ENCODE peak calls at places on chromosomes 11 and 22, in four cellular contexts. One of them, this sample, is unnamed.

GRCh38 chr11:40314327-40314726 is 1145.1 kb downstream of the LRRC4C start:
- DNase-seq in type B pancreatic cell: no peak
- DNase-seq in AG09309: no peak
- DNase-seq in PC-9: no peak
- DNase-seq in this sample: no peak

GRCh38 chr11:60763692-60764369 is 7.2 kb downstream of the MS4A15 start:
- DNase-seq in PC-9: no peak
- DNase-seq in AG09309: no peak
- DNase-seq in type B pancreatic cell: no peak
- DNase-seq in this sample: no peak

GRCh38 chr22:46303347-46303965 is 6.8 kb downstream of the GTSE1 start:
- DNase-seq in type B pancreatic cell: no peak
- DNase-seq in PC-9: no peak
- DNase-seq in AG09309: no peak
- DNase-seq in this sample: no peak

GRCh38 chr11:93861808-93862207 is 11.4 kb upstream of the VSTM5 start:
- DNase-seq in PC-9: no peak
- DNase-seq in AG09309: no peak
- DNase-seq in type B pancreatic cell: no peak
- DNase-seq in this sample: no peak

GRCh38 chr11:8019671-8020597 is 32.8 kb downstream of the EIF3F start:
- DNase-seq in PC-9: no peak
- DNase-seq in AG09309: no peak
- DNase-seq in type B pancreatic cell: peak
- DNase-seq in this sample: no peak

GRCh38 chr11:35082322-35083180 is 56.4 kb upstream of the CD44 start:
- DNase-seq in PC-9: peak
- DNase-seq in AG09309: no peak
- DNase-seq in type B pancreatic cell: no peak
- DNase-seq in this sample: peak

GRCh38 chr22:48037618-48038017 is 1275.2 kb downstream of the TBC1D22A start:
- DNase-seq in PC-9: no peak
- DNase-seq in type B pancreatic cell: peak
- DNase-seq in AG09309: no peak
- DNase-seq in this sample: no peak

GRCh38 chr11:34364102-34364501 is 6.3 kb upstream of the ABTB2 start:
- DNase-seq in type B pancreatic cell: no peak
- DNase-seq in AG09309: no peak
- DNase-seq in PC-9: no peak
- DNase-seq in this sample: no peak

GRCh38 chr11:67472882-67473281 is 3.8 kb upstream of the TMEM134 start:
- DNase-seq in type B pancreatic cell: no peak
- DNase-seq in AG09309: no peak
- DNase-seq in PC-9: no peak
- DNase-seq in this sample: no peak

GRCh38 chr22:21816787-21817496 is 50.5 kb downstream of the MAPK1 start:
- DNase-seq in type B pancreatic cell: no peak
- DNase-seq in PC-9: no peak
- DNase-seq in AG09309: peak
- DNase-seq in this sample: peak

GRCh38 chr11:67503119-67504022 is 1.8 kb downstream of the PITPNM1 start:
- DNase-seq in type B pancreatic cell: peak
- DNase-seq in AG09309: no peak
- DNase-seq in PC-9: no peak
- DNase-seq in this sample: no peak

GRCh38 chr11:59173080-59173963 is 1.4 kb downstream of the DTX4 start:
- DNase-seq in PC-9: peak
- DNase-seq in AG09309: no peak
- DNase-seq in type B pancreatic cell: no peak
- DNase-seq in this sample: peak

GRCh38 chr11:39435641-39436040 is 2023.8 kb downstream of the LRRC4C start:
- DNase-seq in AG09309: no peak
- DNase-seq in type B pancreatic cell: no peak
- DNase-seq in PC-9: no peak
- DNase-seq in this sample: no peak

GRCh38 chr11:132941024-132941646 is 591.2 kb downstream of the OPCML start:
- DNase-seq in PC-9: no peak
- DNase-seq in type B pancreatic cell: no peak
- DNase-seq in AG09309: no peak
- DNase-seq in this sample: no peak

GRCh38 chr11:59710136-59710847 is 3.4 kb downstream of the OR10V1 start:
- DNase-seq in type B pancreatic cell: no peak
- DNase-seq in PC-9: no peak
- DNase-seq in AG09309: no peak
- DNase-seq in this sample: no peak

GRCh38 chr11:120652705-120653335 is 141.3 kb downstream of the GRIK4 start:
- DNase-seq in AG09309: no peak
- DNase-seq in type B pancreatic cell: no peak
- DNase-seq in PC-9: no peak
- DNase-seq in this sample: peak

GRCh38 chr22:43477966-43478365 is 66.2 kb downstream of the MPPED1 start:
- DNase-seq in type B pancreatic cell: no peak
- DNase-seq in AG09309: no peak
- DNase-seq in PC-9: no peak
- DNase-seq in this sample: no peak

GRCh38 chr11:92628401-92629292 is 340.8 kb upstream of the MTNR1B start:
- DNase-seq in type B pancreatic cell: no peak
- DNase-seq in AG09309: no peak
- DNase-seq in PC-9: no peak
- DNase-seq in this sample: no peak

GRCh38 chr11:57648791-57649735 is 649 bp downstream of the YPEL4 start:
- DNase-seq in type B pancreatic cell: no peak
- DNase-seq in PC-9: no peak
- DNase-seq in AG09309: no peak
- DNase-seq in this sample: no peak

GRCh38 chr22:31944700-31945477 is 554 bp downstream of the YWHAH start:
- DNase-seq in AG09309: no peak
- DNase-seq in PC-9: no peak
- DNase-seq in type B pancreatic cell: no peak
- DNase-seq in this sample: peak

GRCh38 chr22:32413715-32414114 is 1.7 kb upstream of the RTCB start:
- DNase-seq in type B pancreatic cell: no peak
- DNase-seq in AG09309: no peak
- DNase-seq in PC-9: no peak
- DNase-seq in this sample: no peak

GRCh38 chr11:123584186-123584585 is 70.2 kb downstream of the SCN3B start:
- DNase-seq in type B pancreatic cell: no peak
- DNase-seq in PC-9: no peak
- DNase-seq in AG09309: no peak
- DNase-seq in this sample: no peak

GRCh38 chr22:17905445-17905844 is 118.9 kb downstream of the MICAL3 start:
- DNase-seq in type B pancreatic cell: no peak
- DNase-seq in AG09309: no peak
- DNase-seq in PC-9: no peak
- DNase-seq in this sample: no peak

GRCh38 chr11:117720061-117720511 is 76.9 kb downstream of the DSCAML1 start:
- DNase-seq in type B pancreatic cell: no peak
- DNase-seq in AG09309: no peak
- DNase-seq in PC-9: no peak
- DNase-seq in this sample: no peak

GRCh38 chr22:39996732-39997131 is 2.0 kb downstream of the FAM83F start:
- DNase-seq in PC-9: no peak
- DNase-seq in AG09309: no peak
- DNase-seq in type B pancreatic cell: no peak
- DNase-seq in this sample: peak

GRCh38 chr11:116777056-116777455 is 4.3 kb upstream of the BUD13 start:
- DNase-seq in PC-9: no peak
- DNase-seq in type B pancreatic cell: no peak
- DNase-seq in AG09309: no peak
- DNase-seq in this sample: no peak

GRCh38 chr11:17547051-17547577 is at the start of gene OTOG:
- DNase-seq in type B pancreatic cell: no peak
- DNase-seq in PC-9: peak
- DNase-seq in AG09309: no peak
- DNase-seq in this sample: peak

GRCh38 chr11:6418958-6419611 is at the start of gene APBB1:
- DNase-seq in PC-9: no peak
- DNase-seq in AG09309: no peak
- DNase-seq in type B pancreatic cell: peak
- DNase-seq in this sample: peak
- TF ChIP-seq CTCF in PC-9: no peak
- TF ChIP-seq CTCF in AG09309: no peak
- TF ChIP-seq CTCF in type B pancreatic cell: peak
- TF ChIP-seq CTCF in this sample: no peak

GRCh38 chr11:128603752-128604472 is 16.6 kb upstream of the ETS1 start:
- DNase-seq in AG09309: no peak
- DNase-seq in type B pancreatic cell: no peak
- DNase-seq in PC-9: no peak
- DNase-seq in this sample: no peak
- TF ChIP-seq CTCF in AG09309: no peak
- TF ChIP-seq CTCF in type B pancreatic cell: no peak
- TF ChIP-seq CTCF in PC-9: no peak
- TF ChIP-seq CTCF in this sample: no peak

GRCh38 chr22:20771918-20772625 is 1.8 kb upstream of the SERPIND1 start:
- DNase-seq in type B pancreatic cell: no peak
- DNase-seq in PC-9: no peak
- DNase-seq in AG09309: no peak
- DNase-seq in this sample: no peak
- TF ChIP-seq CTCF in type B pancreatic cell: peak
- TF ChIP-seq CTCF in PC-9: no peak
- TF ChIP-seq CTCF in AG09309: no peak
- TF ChIP-seq CTCF in this sample: no peak

DNA sequence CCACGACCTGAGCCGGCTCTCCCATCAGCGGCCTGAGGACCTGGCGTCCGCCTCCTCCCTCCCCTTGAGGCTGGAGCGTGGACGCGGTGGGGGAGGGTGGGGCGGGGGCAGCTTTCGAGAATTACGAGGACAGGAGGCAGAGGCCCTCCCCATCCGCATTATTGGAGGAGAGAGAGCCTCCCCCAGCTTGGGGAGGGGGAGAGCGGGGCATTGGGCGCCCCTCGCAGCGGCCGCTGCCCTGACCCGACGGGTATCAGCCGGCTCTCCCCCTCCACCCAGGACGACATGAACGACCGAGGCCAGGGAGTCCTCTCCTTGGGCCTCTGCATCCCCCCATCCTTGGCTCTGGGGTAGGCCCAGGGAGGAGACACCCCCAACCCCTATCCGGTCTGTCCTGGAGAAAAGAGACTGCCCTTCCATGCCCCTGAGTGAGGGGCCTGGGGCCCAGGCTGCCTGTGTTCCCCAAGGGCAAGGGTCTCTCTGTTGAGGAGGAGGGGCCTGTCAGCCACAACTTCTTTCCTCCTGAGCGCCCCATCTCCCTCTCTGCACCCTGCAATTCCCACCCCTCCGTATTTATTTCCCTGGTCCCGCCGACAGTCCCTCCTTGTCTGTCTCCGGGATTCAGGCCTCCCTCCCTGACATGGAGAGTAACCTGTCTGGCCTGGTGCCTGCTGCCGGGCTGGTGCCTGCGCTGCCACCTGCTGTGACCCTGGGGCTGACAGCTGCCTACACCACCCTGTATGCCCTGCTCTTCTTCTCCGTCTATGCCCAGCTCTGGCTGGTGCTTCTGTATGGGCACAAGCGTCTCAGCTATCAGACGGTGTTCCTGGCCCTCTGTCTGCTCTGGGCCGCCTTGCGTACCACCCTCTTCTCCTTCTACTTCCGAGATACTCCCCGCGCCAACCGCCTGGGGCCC is 495 bp downstream of the GPR137 start:
- DNase-seq in AG09309: no peak
- DNase-seq in type B pancreatic cell: no peak
- DNase-seq in PC-9: peak
- DNase-seq in this sample: peak
- TF ChIP-seq CTCF in AG09309: no peak
- TF ChIP-seq CTCF in type B pancreatic cell: no peak
- TF ChIP-seq CTCF in PC-9: peak
- TF ChIP-seq CTCF in this sample: no peak